ENCODE peak calls at places on chromosome 7, in ten cellular contexts. B is ovary, X is right lobe of liver, U is HCT116, M is spleen, O is prostate gland, T is Peyer's patch, H is body of pancreas, D is lower leg skin, G is heart left ventricle. V is an unnamed sample.

GRCh38 chr7:5436003-5436678 is 12.5 kb upstream of the TNRC18 start:
- DNase-seq in B (no peak), X (no peak), U (no peak), M (no peak), O (no peak), T (no peak), H (no peak), D (no peak), G (no peak), V (no peak)

GRCh38 chr7:3370068-3370704 is 69.1 kb downstream of the SDK1 start:
- DNase-seq in B (no peak), X (no peak), U (no peak), M (no peak), O (no peak), T (no peak), H (no peak), D (no peak), G (no peak), V (no peak)

GRCh38 chr7:39838326-39838725 is 111.7 kb upstream of the CDK13 start:
- DNase-seq in B (peak), X (no peak), U (peak), M (no peak), O (no peak), T (no peak), H (peak), D (no peak), G (peak), V (peak)

GRCh38 chr7:41886906-41887311 is 184.0 kb upstream of the INHBA start:
- DNase-seq in B (peak), X (no peak), U (no peak), M (no peak), O (no peak), T (no peak), H (peak), D (peak), G (no peak), V (peak)

GRCh38 chr7:39567294-39567693 is 1.1 kb downstream of the YAE1 start:
- DNase-seq in B (no peak), X (no peak), U (no peak), M (no peak), O (no peak), T (no peak), H (no peak), D (no peak), G (no peak), V (no peak)

GRCh38 chr7:69078997-69079769 is 519.1 kb upstream of the AUTS2 start:
- DNase-seq in B (peak), X (peak), U (no peak), M (no peak), O (peak), T (no peak), H (peak), D (no peak), G (peak), V (no peak)

GRCh38 chr7:64181586-64181985 is 25.4 kb upstream of the ZNF735 start:
- DNase-seq in B (no peak), X (no peak), U (no peak), M (no peak), O (no peak), T (no peak), H (no peak), D (no peak), G (no peak), V (no peak)

GRCh38 chr7:104862719-104863118 is 151.3 kb upstream of the KMT2E start:
- DNase-seq in B (no peak), X (no peak), U (peak), M (no peak), O (no peak), T (no peak), H (no peak), D (no peak), G (no peak), V (no peak)

GRCh38 chr7:132255898-132256297 is 320.4 kb downstream of the PLXNA4 start:
- DNase-seq in B (no peak), X (no peak), U (no peak), M (peak), O (peak), T (no peak), H (peak), D (no peak), G (peak), V (no peak)

GRCh38 chr7:15305002-15305600 is 256.7 kb downstream of the AGMO start:
- DNase-seq in B (peak), X (no peak), U (peak), M (no peak), O (no peak), T (no peak), H (peak), D (peak), G (peak), V (peak)

GRCh38 chr7:35753761-35754603 is 46.9 kb upstream of the SEPTIN7 start:
- DNase-seq in B (peak), X (no peak), U (no peak), M (no peak), O (no peak), T (no peak), H (peak), D (no peak), G (peak), V (peak)

GRCh38 chr7:115356139-115356746 is 434.3 kb downstream of the MDFIC start:
- DNase-seq in B (no peak), X (no peak), U (peak), M (no peak), O (no peak), T (no peak), H (peak), D (no peak), G (no peak), V (no peak)

GRCh38 chr7:119562839-119563238 is 710.1 kb upstream of the KCND2 start:
- DNase-seq in B (no peak), X (no peak), U (no peak), M (no peak), O (no peak), T (no peak), H (no peak), D (no peak), G (no peak), V (no peak)

GRCh38 chr7:77349141-77349540 is 67.0 kb downstream of the GSAP start:
- DNase-seq in B (no peak), X (no peak), U (no peak), M (no peak), O (no peak), T (no peak), H (no peak), D (no peak), G (no peak), V (no peak)

GRCh38 chr7:105188201-105188600 is 174.2 kb downstream of the KMT2E start:
- DNase-seq in B (no peak), X (no peak), U (no peak), M (no peak), O (no peak), T (no peak), H (no peak), D (no peak), G (no peak), V (no peak)

GRCh38 chr7:44080686-44081265 is 1.6 kb downstream of the POLM start:
- DNase-seq in B (no peak), X (peak), U (no peak), M (peak), O (no peak), T (no peak), H (no peak), D (no peak), G (no peak), V (no peak)

GRCh38 chr7:80135306-80136104 is 874 bp downstream of the GNAI1 start:
- DNase-seq in B (peak), X (no peak), U (no peak), M (no peak), O (no peak), T (no peak), H (no peak), D (peak), G (no peak), V (no peak)

GRCh38 chr7:131623154-131623553 is 66.7 kb upstream of the PODXL start:
- DNase-seq in B (no peak), X (no peak), U (no peak), M (no peak), O (no peak), T (no peak), H (peak), D (no peak), G (peak), V (no peak)

GRCh38 chr7:70693690-70694356 is 438.1 kb upstream of the GALNT17 start:
- DNase-seq in B (peak), X (peak), U (no peak), M (peak), O (peak), T (no peak), H (peak), D (peak), G (peak), V (peak)

GRCh38 chr7:90621892-90622182 is 25.7 kb downstream of the CDK14 start:
- DNase-seq in B (no peak), X (no peak), U (no peak), M (no peak), O (no peak), T (no peak), H (no peak), D (no peak), G (no peak), V (no peak)

GRCh38 chr7:3888096-3888495 is 587.0 kb downstream of the SDK1 start:
- DNase-seq in B (no peak), X (no peak), U (no peak), M (no peak), O (no peak), T (no peak), H (no peak), D (peak), G (no peak), V (no peak)

GRCh38 chr7:124688991-124689390 is 76.6 kb downstream of the GPR37 start:
- DNase-seq in B (no peak), X (no peak), U (no peak), M (no peak), O (no peak), T (no peak), H (no peak), D (no peak), G (no peak), V (no peak)

GRCh38 chr7:69932034-69932628 is 333.9 kb downstream of the AUTS2 start:
- DNase-seq in B (peak), X (no peak), U (no peak), M (no peak), O (peak), T (no peak), H (peak), D (no peak), G (no peak), V (no peak)

GRCh38 chr7:50379082-50379481 is 71.1 kb downstream of the FIGNL1 start:
- DNase-seq in B (no peak), X (no peak), U (no peak), M (no peak), O (peak), T (no peak), H (no peak), D (no peak), G (no peak), V (no peak)
- TF ChIP-seq POLR2A in B (no peak), X (no peak), U (no peak), M (no peak), O (no peak), T (no peak), H (no peak), D (no peak), G (no peak), V (no peak)

GRCh38 chr7:128053991-128054390 is 22.8 kb upstream of the LRRC4 start:
- DNase-seq in B (no peak), X (no peak), U (no peak), M (no peak), O (no peak), T (no peak), H (no peak), D (no peak), G (no peak), V (no peak)

GRCh38 chr7:128052404-128052803 is 21.2 kb upstream of the LRRC4 start:
- DNase-seq in B (no peak), X (no peak), U (no peak), M (no peak), O (no peak), T (no peak), H (no peak), D (no peak), G (no peak), V (no peak)

GRCh38 chr7:128055668-128056067 is 24.4 kb upstream of the LRRC4 start:
- DNase-seq in B (no peak), X (no peak), U (no peak), M (no peak), O (no peak), T (no peak), H (no peak), D (no peak), G (no peak), V (no peak)

GRCh38 chr7:128056901-128057300 is 25.7 kb upstream of the LRRC4 start:
- DNase-seq in B (no peak), X (no peak), U (no peak), M (no peak), O (no peak), T (no peak), H (no peak), D (no peak), G (no peak), V (no peak)

GRCh38 chr7:128053023-128053422 is 21.8 kb upstream of the LRRC4 start:
- DNase-seq in B (no peak), X (no peak), U (no peak), M (no peak), O (no peak), T (no peak), H (peak), D (no peak), G (no peak), V (no peak)
- TF ChIP-seq POLR2A in B (no peak), X (no peak), U (no peak), M (no peak), O (no peak), T (no peak), H (no peak), D (no peak), G (no peak), V (no peak)

GRCh38 chr7:143456992-143457793 is 13.9 kb downstream of the TAS2R60 start:
- DNase-seq in B (no peak), X (no peak), U (no peak), M (no peak), O (no peak), T (no peak), H (no peak), D (no peak), G (no peak), V (no peak)
- TF ChIP-seq POLR2A in B (no peak), X (no peak), U (no peak), M (no peak), O (no peak), T (no peak), H (no peak), D (no peak), G (no peak), V (no peak)

GRCh38 chr7:101251871-101252659 is 7.2 kb upstream of the FIS1 start:
- DNase-seq in B (peak), X (peak), U (peak), M (peak), O (peak), T (peak), H (peak), D (peak), G (peak), V (peak)
- TF ChIP-seq POLR2A in B (peak), X (peak), U (peak), M (no peak), O (no peak), T (peak), H (peak), D (no peak), G (peak), V (no peak)

V was measured in sigmoid colon.